ENCODE peak calls at places on chromosomes 7 and 10, in nine cellular contexts. One of them, this sample, is unnamed.

GRCh38 chr7:24024689-24025088 is 259.3 kb upstream of the NPY start:
- DNase-seq in A549: no peak
- DNase-seq in activated B cell treated with CpG ODN at 0.5 μM for 24 hours: no peak
- DNase-seq in lung: no peak
- DNase-seq in ovary: no peak
- DNase-seq in pancreas: no peak
- DNase-seq in psoas muscle: no peak
- DNase-seq in coronary artery: no peak
- DNase-seq in B cell: no peak
- DNase-seq in this sample: no peak

GRCh38 chr10:128125416-128125943 is 743 bp downstream of the MKI67 start:
- DNase-seq in A549: no peak
- DNase-seq in activated B cell treated with CpG ODN at 0.5 μM for 24 hours: no peak
- DNase-seq in lung: no peak
- DNase-seq in ovary: no peak
- DNase-seq in pancreas: no peak
- DNase-seq in psoas muscle: no peak
- DNase-seq in coronary artery: no peak
- DNase-seq in B cell: peak; percentile 30
- DNase-seq in this sample: no peak

GRCh38 chr7:70208236-70209063 is 610.2 kb downstream of the AUTS2 start:
- DNase-seq in A549: no peak
- DNase-seq in activated B cell treated with CpG ODN at 0.5 μM for 24 hours: no peak
- DNase-seq in lung: no peak
- DNase-seq in ovary: no peak
- DNase-seq in pancreas: no peak
- DNase-seq in psoas muscle: no peak
- DNase-seq in coronary artery: no peak
- DNase-seq in B cell: no peak
- DNase-seq in this sample: no peak

GRCh38 chr7:48728799-48729198 is 195.5 kb upstream of the CDC14C start:
- DNase-seq in A549: no peak
- DNase-seq in activated B cell treated with CpG ODN at 0.5 μM for 24 hours: no peak
- DNase-seq in lung: no peak
- DNase-seq in ovary: no peak
- DNase-seq in pancreas: no peak
- DNase-seq in psoas muscle: no peak
- DNase-seq in coronary artery: no peak
- DNase-seq in B cell: no peak
- DNase-seq in this sample: no peak

GRCh38 chr10:94397549-94398370 is 4.6 kb upstream of the TBC1D12 start:
- DNase-seq in A549: no peak
- DNase-seq in activated B cell treated with CpG ODN at 0.5 μM for 24 hours: no peak
- DNase-seq in lung: no peak
- DNase-seq in ovary: no peak
- DNase-seq in pancreas: no peak
- DNase-seq in psoas muscle: no peak
- DNase-seq in coronary artery: no peak
- DNase-seq in B cell: no peak
- DNase-seq in this sample: no peak

GRCh38 chr10:119051775-119052174 is 22.3 kb downstream of the NANOS1 start:
- DNase-seq in A549: no peak
- DNase-seq in activated B cell treated with CpG ODN at 0.5 μM for 24 hours: no peak
- DNase-seq in lung: no peak
- DNase-seq in ovary: no peak
- DNase-seq in pancreas: no peak
- DNase-seq in psoas muscle: no peak
- DNase-seq in coronary artery: no peak
- DNase-seq in B cell: no peak
- DNase-seq in this sample: no peak

GRCh38 chr10:13503745-13504463 is 24.9 kb downstream of the BEND7 start:
- DNase-seq in A549: no peak
- DNase-seq in activated B cell treated with CpG ODN at 0.5 μM for 24 hours: no peak
- DNase-seq in lung: no peak
- DNase-seq in ovary: no peak
- DNase-seq in pancreas: no peak
- DNase-seq in psoas muscle: no peak
- DNase-seq in coronary artery: no peak
- DNase-seq in B cell: no peak
- DNase-seq in this sample: no peak

GRCh38 chr7:79091661-79092060 is 361.8 kb downstream of the MAGI2 start:
- DNase-seq in A549: no peak
- DNase-seq in activated B cell treated with CpG ODN at 0.5 μM for 24 hours: no peak
- DNase-seq in lung: no peak
- DNase-seq in ovary: no peak
- DNase-seq in pancreas: no peak
- DNase-seq in psoas muscle: no peak
- DNase-seq in coronary artery: no peak
- DNase-seq in B cell: no peak
- DNase-seq in this sample: no peak

GRCh38 chr10:31061941-31062340 is 30.3 kb upstream of the ZNF438 start:
- DNase-seq in A549: no peak
- DNase-seq in activated B cell treated with CpG ODN at 0.5 μM for 24 hours: no peak
- DNase-seq in lung: no peak
- DNase-seq in ovary: no peak
- DNase-seq in pancreas: no peak
- DNase-seq in psoas muscle: no peak
- DNase-seq in coronary artery: no peak
- DNase-seq in B cell: no peak
- DNase-seq in this sample: no peak

GRCh38 chr10:31064334-31064733 is 32.7 kb upstream of the ZNF438 start:
- DNase-seq in A549: no peak
- DNase-seq in activated B cell treated with CpG ODN at 0.5 μM for 24 hours: no peak
- DNase-seq in lung: no peak
- DNase-seq in ovary: no peak
- DNase-seq in pancreas: no peak
- DNase-seq in psoas muscle: peak; percentile 59
- DNase-seq in coronary artery: no peak
- DNase-seq in B cell: no peak
- DNase-seq in this sample: no peak

GRCh38 chr10:31062856-31063255 is 31.2 kb upstream of the ZNF438 start:
- DNase-seq in A549: no peak
- DNase-seq in activated B cell treated with CpG ODN at 0.5 μM for 24 hours: no peak
- DNase-seq in lung: no peak
- DNase-seq in ovary: no peak
- DNase-seq in pancreas: no peak
- DNase-seq in psoas muscle: no peak
- DNase-seq in coronary artery: no peak
- DNase-seq in B cell: no peak
- DNase-seq in this sample: no peak

GRCh38 chr10:31059323-31059722 is 27.7 kb upstream of the ZNF438 start:
- DNase-seq in A549: no peak
- DNase-seq in activated B cell treated with CpG ODN at 0.5 μM for 24 hours: no peak
- DNase-seq in lung: no peak
- DNase-seq in ovary: no peak
- DNase-seq in pancreas: no peak
- DNase-seq in psoas muscle: no peak
- DNase-seq in coronary artery: no peak
- DNase-seq in B cell: no peak
- DNase-seq in this sample: no peak

GRCh38 chr10:31063839-31064238 is 32.2 kb upstream of the ZNF438 start:
- DNase-seq in A549: no peak
- DNase-seq in activated B cell treated with CpG ODN at 0.5 μM for 24 hours: no peak
- DNase-seq in lung: no peak
- DNase-seq in ovary: no peak
- DNase-seq in pancreas: no peak
- DNase-seq in psoas muscle: no peak
- DNase-seq in coronary artery: no peak
- DNase-seq in B cell: no peak
- DNase-seq in this sample: no peak
- TF ChIP-seq CTCF in A549: no peak
- TF ChIP-seq CTCF in activated B cell treated with CpG ODN at 0.5 μM for 24 hours: no peak
- TF ChIP-seq CTCF in lung: no peak
- TF ChIP-seq CTCF in ovary: no peak
- TF ChIP-seq CTCF in pancreas: no peak
- TF ChIP-seq CTCF in psoas muscle: no peak
- TF ChIP-seq CTCF in coronary artery: no peak
- TF ChIP-seq CTCF in B cell: no peak
- TF ChIP-seq CTCF in this sample: no peak

DNA sequence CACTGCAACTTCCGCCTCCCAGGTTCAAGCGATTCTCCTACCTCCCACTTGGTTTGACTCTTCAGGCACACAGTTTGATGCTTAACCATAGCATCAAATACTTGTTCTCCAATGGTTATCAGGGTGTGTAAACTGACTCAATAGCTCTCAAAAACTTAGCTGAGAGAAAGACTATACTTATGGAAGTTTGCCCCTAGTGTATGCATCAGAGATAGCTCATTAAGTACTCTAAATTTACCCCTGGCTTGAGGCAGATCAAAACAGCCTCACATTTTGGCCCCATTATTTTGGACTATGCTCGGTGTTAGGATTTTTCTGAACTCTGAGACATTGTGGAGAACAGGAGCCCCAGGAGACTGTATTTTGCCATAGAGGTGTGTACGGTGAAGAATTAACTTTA is 40.8 kb upstream of the SLC35B4 start:
- DNase-seq in A549: no peak
- DNase-seq in activated B cell treated with CpG ODN at 0.5 μM for 24 hours: no peak
- DNase-seq in lung: no peak
- DNase-seq in ovary: no peak
- DNase-seq in pancreas: no peak
- DNase-seq in psoas muscle: no peak
- DNase-seq in coronary artery: no peak
- DNase-seq in B cell: no peak
- DNase-seq in this sample: no peak
- TF ChIP-seq CTCF in A549: no peak
- TF ChIP-seq CTCF in activated B cell treated with CpG ODN at 0.5 μM for 24 hours: no peak
- TF ChIP-seq CTCF in lung: no peak
- TF ChIP-seq CTCF in ovary: no peak
- TF ChIP-seq CTCF in pancreas: no peak
- TF ChIP-seq CTCF in psoas muscle: no peak
- TF ChIP-seq CTCF in coronary artery: no peak
- TF ChIP-seq CTCF in B cell: no peak
- TF ChIP-seq CTCF in this sample: peak; percentile 34

GRCh38 chr10:92591550-92592140 is 1.3 kb upstream of the KIF11 start:
- DNase-seq in A549: peak; percentile 77
- DNase-seq in activated B cell treated with CpG ODN at 0.5 μM for 24 hours: peak; percentile 81
- DNase-seq in lung: peak; percentile 91
- DNase-seq in ovary: peak; percentile 91
- DNase-seq in pancreas: peak; percentile 88
- DNase-seq in psoas muscle: peak; percentile 94
- DNase-seq in coronary artery: peak; percentile 95
- DNase-seq in B cell: peak; percentile 96
- DNase-seq in this sample: peak; percentile 82

GRCh38 chr10:92590623-92591549 is 2.0 kb upstream of the KIF11 start:
- DNase-seq in A549: peak; percentile 49
- DNase-seq in activated B cell treated with CpG ODN at 0.5 μM for 24 hours: peak; percentile 27
- DNase-seq in lung: no peak
- DNase-seq in ovary: peak; percentile 33
- DNase-seq in pancreas: no peak
- DNase-seq in psoas muscle: peak; percentile 83
- DNase-seq in coronary artery: no peak
- DNase-seq in B cell: peak; percentile 63
- DNase-seq in this sample: no peak

GRCh38 chr10:92594194-92594593 is 1.3 kb downstream of the KIF11 start:
- DNase-seq in A549: no peak
- DNase-seq in activated B cell treated with CpG ODN at 0.5 μM for 24 hours: no peak
- DNase-seq in lung: no peak
- DNase-seq in ovary: no peak
- DNase-seq in pancreas: no peak
- DNase-seq in psoas muscle: no peak
- DNase-seq in coronary artery: no peak
- DNase-seq in B cell: no peak
- DNase-seq in this sample: no peak

GRCh38 chr10:92593553-92594046 is 670 bp downstream of the KIF11 start:
- DNase-seq in A549: no peak
- DNase-seq in activated B cell treated with CpG ODN at 0.5 μM for 24 hours: no peak
- DNase-seq in lung: no peak
- DNase-seq in ovary: no peak
- DNase-seq in pancreas: no peak
- DNase-seq in psoas muscle: no peak
- DNase-seq in coronary artery: no peak
- DNase-seq in B cell: no peak
- DNase-seq in this sample: no peak

GRCh38 chr10:92592761-92593552 is at the start of gene KIF11:
- DNase-seq in A549: peak; percentile 84
- DNase-seq in activated B cell treated with CpG ODN at 0.5 μM for 24 hours: peak; percentile 92
- DNase-seq in lung: peak; percentile 97
- DNase-seq in ovary: peak; percentile 96
- DNase-seq in pancreas: peak; percentile 95
- DNase-seq in psoas muscle: peak; percentile 98
- DNase-seq in coronary artery: peak; percentile 97
- DNase-seq in B cell: peak; percentile 96
- DNase-seq in this sample: peak; percentile 94
- TF ChIP-seq CTCF in A549: no peak
- TF ChIP-seq CTCF in activated B cell treated with CpG ODN at 0.5 μM for 24 hours: no peak
- TF ChIP-seq CTCF in lung: no peak
- TF ChIP-seq CTCF in ovary: no peak
- TF ChIP-seq CTCF in pancreas: no peak
- TF ChIP-seq CTCF in psoas muscle: no peak
- TF ChIP-seq CTCF in coronary artery: no peak
- TF ChIP-seq CTCF in B cell: no peak
- TF ChIP-seq CTCF in this sample: no peak

GRCh38 chr7:100873599-100874299 is 1.2 kb upstream of the SRRT start:
- DNase-seq in A549: no peak
- DNase-seq in activated B cell treated with CpG ODN at 0.5 μM for 24 hours: no peak
- DNase-seq in lung: no peak
- DNase-seq in ovary: no peak
- DNase-seq in pancreas: peak; percentile 15
- DNase-seq in psoas muscle: no peak
- DNase-seq in coronary artery: peak; percentile 59
- DNase-seq in B cell: no peak
- DNase-seq in this sample: no peak

GRCh38 chr7:100874300-100874576 is 665 bp upstream of the SRRT start:
- DNase-seq in A549: no peak
- DNase-seq in activated B cell treated with CpG ODN at 0.5 μM for 24 hours: no peak
- DNase-seq in lung: no peak
- DNase-seq in ovary: peak; percentile 52
- DNase-seq in pancreas: peak; percentile 40
- DNase-seq in psoas muscle: no peak
- DNase-seq in coronary artery: peak; percentile 66
- DNase-seq in B cell: no peak
- DNase-seq in this sample: no peak

GRCh38 chr7:100878013-100878412 is 3.1 kb downstream of the SRRT start:
- DNase-seq in A549: no peak
- DNase-seq in activated B cell treated with CpG ODN at 0.5 μM for 24 hours: no peak
- DNase-seq in lung: no peak
- DNase-seq in ovary: no peak
- DNase-seq in pancreas: no peak
- DNase-seq in psoas muscle: peak; percentile 33
- DNase-seq in coronary artery: no peak
- DNase-seq in B cell: no peak
- DNase-seq in this sample: no peak

GRCh38 chr7:100875356-100875751 is 451 bp downstream of the SRRT start:
- DNase-seq in A549: no peak
- DNase-seq in activated B cell treated with CpG ODN at 0.5 μM for 24 hours: no peak
- DNase-seq in lung: no peak
- DNase-seq in ovary: no peak
- DNase-seq in pancreas: no peak
- DNase-seq in psoas muscle: no peak
- DNase-seq in coronary artery: no peak
- DNase-seq in B cell: no peak
- DNase-seq in this sample: no peak

DNA sequence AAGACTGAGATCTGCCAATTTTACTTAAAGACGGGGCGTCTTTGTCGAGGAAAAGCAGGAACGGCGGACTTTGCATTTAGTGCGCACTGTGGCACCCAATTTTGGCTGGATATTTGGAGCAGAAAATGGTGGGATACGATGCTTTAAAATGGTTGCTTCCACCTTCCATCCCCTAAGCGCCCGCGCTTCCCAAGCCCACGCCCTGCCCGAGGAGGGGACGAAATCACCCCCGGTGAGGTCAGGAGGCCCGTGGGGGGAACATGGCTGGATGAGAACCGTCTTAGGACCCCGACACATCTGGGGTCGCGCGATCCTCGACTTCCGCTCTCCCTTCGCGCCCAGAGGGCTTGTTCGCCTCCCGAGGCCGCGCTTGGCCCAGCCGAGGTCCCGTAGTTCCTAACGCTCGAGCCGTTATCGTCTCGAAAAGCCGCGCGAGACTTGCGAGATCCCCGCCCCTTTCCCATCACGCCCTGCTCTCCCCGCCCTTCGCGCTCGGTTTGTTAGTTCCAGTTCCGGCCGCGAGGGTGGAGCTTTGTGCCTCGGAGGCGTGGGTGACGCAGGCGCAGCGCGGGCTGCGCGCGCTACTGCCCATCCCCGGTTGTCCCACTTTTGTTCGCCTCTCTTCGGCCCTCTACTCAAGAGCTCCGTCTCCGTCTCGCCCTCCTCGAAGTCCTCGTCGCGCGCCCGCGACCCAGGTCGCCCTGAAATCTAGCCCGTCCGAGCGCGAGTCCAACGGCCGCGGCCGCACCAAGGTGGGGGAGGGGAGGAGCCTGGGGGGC is at the start of gene SRRT:
- DNase-seq in A549: peak; percentile 95
- DNase-seq in activated B cell treated with CpG ODN at 0.5 μM for 24 hours: peak; percentile 96
- DNase-seq in lung: peak; percentile 99
- DNase-seq in ovary: peak; percentile 99
- DNase-seq in pancreas: peak; percentile 98
- DNase-seq in psoas muscle: peak; percentile 99
- DNase-seq in coronary artery: peak; percentile 98
- DNase-seq in B cell: peak; percentile 99
- DNase-seq in this sample: peak; percentile 95
- TF ChIP-seq CTCF in A549: no peak
- TF ChIP-seq CTCF in activated B cell treated with CpG ODN at 0.5 μM for 24 hours: no peak
- TF ChIP-seq CTCF in lung: peak; percentile 3
- TF ChIP-seq CTCF in ovary: peak; percentile 90
- TF ChIP-seq CTCF in pancreas: peak; percentile 58
- TF ChIP-seq CTCF in psoas muscle: peak; percentile 45
- TF ChIP-seq CTCF in coronary artery: no peak
- TF ChIP-seq CTCF in B cell: no peak
- TF ChIP-seq CTCF in this sample: no peak